ENCODE peak calls at places on chromosomes 3 and 15, in seven cellular contexts. One of them, this sample, is unnamed. For H3K4me1, the result is how much of the 10 kb centered on the place peaks cover.

GRCh38 chr15:30791239-30791638 is 112.5 kb upstream of the FAN1 start:
- DNase-seq in right atrium auricular region: no peak
- DNase-seq in heart left ventricle: no peak
- DNase-seq in CD8-positive, alpha-beta T cell: no peak
- DNase-seq in neural progenitor cell: peak
- DNase-seq in heart right ventricle: no peak
- DNase-seq in fibroblast of lung: no peak
- DNase-seq in this sample: peak

GRCh38 chr15:40084657-40085056 is 24.0 kb downstream of the BMF start:
- DNase-seq in neural progenitor cell: no peak
- DNase-seq in heart right ventricle: no peak
- DNase-seq in right atrium auricular region: no peak
- DNase-seq in heart left ventricle: no peak
- DNase-seq in CD8-positive, alpha-beta T cell: no peak
- DNase-seq in fibroblast of lung: no peak
- DNase-seq in this sample: no peak

GRCh38 chr15:99504071-99504822 is 61.5 kb upstream of the MEF2A start:
- DNase-seq in neural progenitor cell: no peak
- DNase-seq in CD8-positive, alpha-beta T cell: no peak
- DNase-seq in heart left ventricle: no peak
- DNase-seq in fibroblast of lung: no peak
- DNase-seq in heart right ventricle: no peak
- DNase-seq in right atrium auricular region: peak
- DNase-seq in this sample: no peak

GRCh38 chr3:113245775-113246174 is 34.4 kb downstream of the BOC start:
- DNase-seq in CD8-positive, alpha-beta T cell: no peak
- DNase-seq in right atrium auricular region: peak
- DNase-seq in neural progenitor cell: peak
- DNase-seq in heart left ventricle: peak
- DNase-seq in fibroblast of lung: no peak
- DNase-seq in heart right ventricle: peak
- DNase-seq in this sample: no peak

GRCh38 chr3:185152433-185153169 is at the start of gene C3orf70:
- DNase-seq in right atrium auricular region: peak
- DNase-seq in fibroblast of lung: peak
- DNase-seq in heart left ventricle: peak
- DNase-seq in heart right ventricle: peak
- DNase-seq in neural progenitor cell: peak
- DNase-seq in CD8-positive, alpha-beta T cell: no peak
- DNase-seq in this sample: peak

GRCh38 chr3:70179111-70179510 is 133.3 kb downstream of the MDFIC2 start:
- DNase-seq in fibroblast of lung: no peak
- DNase-seq in right atrium auricular region: no peak
- DNase-seq in CD8-positive, alpha-beta T cell: no peak
- DNase-seq in heart left ventricle: no peak
- DNase-seq in heart right ventricle: no peak
- DNase-seq in neural progenitor cell: no peak
- DNase-seq in this sample: no peak

GRCh38 chr3:23594897-23595670 is 210.7 kb upstream of the UBE2E1 start:
- DNase-seq in neural progenitor cell: peak
- DNase-seq in fibroblast of lung: peak
- DNase-seq in heart left ventricle: no peak
- DNase-seq in heart right ventricle: no peak
- DNase-seq in right atrium auricular region: no peak
- DNase-seq in CD8-positive, alpha-beta T cell: no peak
- DNase-seq in this sample: no peak

GRCh38 chr3:59555593-59556315 is 505.9 kb upstream of the CFAP20DC start:
- DNase-seq in fibroblast of lung: peak
- DNase-seq in right atrium auricular region: no peak
- DNase-seq in heart right ventricle: no peak
- DNase-seq in neural progenitor cell: no peak
- DNase-seq in CD8-positive, alpha-beta T cell: no peak
- DNase-seq in heart left ventricle: no peak
- DNase-seq in this sample: no peak

GRCh38 chr15:80531388-80532184 is 127.4 kb downstream of the ARNT2 start:
- DNase-seq in fibroblast of lung: peak
- DNase-seq in heart right ventricle: no peak
- DNase-seq in heart left ventricle: no peak
- DNase-seq in right atrium auricular region: no peak
- DNase-seq in neural progenitor cell: no peak
- DNase-seq in CD8-positive, alpha-beta T cell: no peak
- DNase-seq in this sample: no peak

GRCh38 chr3:16665282-16665741 is 60.1 kb upstream of the DAZL start:
- DNase-seq in fibroblast of lung: no peak
- DNase-seq in neural progenitor cell: no peak
- DNase-seq in CD8-positive, alpha-beta T cell: no peak
- DNase-seq in heart right ventricle: no peak
- DNase-seq in heart left ventricle: no peak
- DNase-seq in right atrium auricular region: no peak
- DNase-seq in this sample: no peak

GRCh38 chr3:33858131-33858530 is 59.7 kb downstream of the PDCD6IP start:
- DNase-seq in heart right ventricle: no peak
- DNase-seq in neural progenitor cell: no peak
- DNase-seq in heart left ventricle: no peak
- DNase-seq in CD8-positive, alpha-beta T cell: no peak
- DNase-seq in right atrium auricular region: no peak
- DNase-seq in fibroblast of lung: no peak
- DNase-seq in this sample: no peak

GRCh38 chr3:159929181-159929893 is 59.3 kb upstream of the IL12A start:
- DNase-seq in heart right ventricle: peak
- DNase-seq in right atrium auricular region: no peak
- DNase-seq in heart left ventricle: no peak
- DNase-seq in fibroblast of lung: peak
- DNase-seq in CD8-positive, alpha-beta T cell: no peak
- DNase-seq in neural progenitor cell: no peak
- DNase-seq in this sample: no peak

GRCh38 chr3:184636774-184637316 is 75.0 kb downstream of the MAGEF1 start:
- DNase-seq in heart right ventricle: no peak
- DNase-seq in right atrium auricular region: no peak
- DNase-seq in CD8-positive, alpha-beta T cell: no peak
- DNase-seq in heart left ventricle: no peak
- DNase-seq in fibroblast of lung: peak
- DNase-seq in neural progenitor cell: peak
- DNase-seq in this sample: no peak

GRCh38 chr3:120227710-120228347 is 57.2 kb downstream of the GPR156 start:
- DNase-seq in heart left ventricle: no peak
- DNase-seq in CD8-positive, alpha-beta T cell: no peak
- DNase-seq in right atrium auricular region: no peak
- DNase-seq in neural progenitor cell: peak
- DNase-seq in heart right ventricle: no peak
- DNase-seq in fibroblast of lung: no peak
- DNase-seq in this sample: no peak

GRCh38 chr15:71808311-71809020 is 1.9 kb upstream of the NR2E3 start:
- DNase-seq in heart right ventricle: no peak
- DNase-seq in neural progenitor cell: no peak
- DNase-seq in heart left ventricle: peak
- DNase-seq in CD8-positive, alpha-beta T cell: no peak
- DNase-seq in right atrium auricular region: no peak
- DNase-seq in fibroblast of lung: no peak
- DNase-seq in this sample: no peak

GRCh38 chr15:83250766-83251165 is 33.7 kb downstream of the BNC1 start:
- DNase-seq in heart left ventricle: no peak
- DNase-seq in fibroblast of lung: peak
- DNase-seq in CD8-positive, alpha-beta T cell: no peak
- DNase-seq in heart right ventricle: no peak
- DNase-seq in neural progenitor cell: no peak
- DNase-seq in right atrium auricular region: no peak
- DNase-seq in this sample: no peak

GRCh38 chr3:66396161-66396760 is 104.6 kb downstream of the LRIG1 start:
- DNase-seq in neural progenitor cell: no peak
- DNase-seq in CD8-positive, alpha-beta T cell: no peak
- DNase-seq in fibroblast of lung: no peak
- DNase-seq in right atrium auricular region: no peak
- DNase-seq in heart left ventricle: peak
- DNase-seq in heart right ventricle: no peak
- DNase-seq in this sample: no peak

GRCh38 chr3:186044973-186045372 is 63.9 kb downstream of the ETV5 start:
- DNase-seq in heart left ventricle: no peak
- DNase-seq in neural progenitor cell: peak
- DNase-seq in CD8-positive, alpha-beta T cell: no peak
- DNase-seq in heart right ventricle: no peak
- DNase-seq in fibroblast of lung: peak
- DNase-seq in right atrium auricular region: no peak
- DNase-seq in this sample: no peak

GRCh38 chr3:196431193-196432136 is 762 bp downstream of the UBXN7 start:
- DNase-seq in neural progenitor cell: peak
- DNase-seq in fibroblast of lung: peak
- DNase-seq in right atrium auricular region: no peak
- DNase-seq in CD8-positive, alpha-beta T cell: no peak
- DNase-seq in heart left ventricle: peak
- DNase-seq in heart right ventricle: peak
- DNase-seq in this sample: peak
- H3K4me3 ChIP-seq in neural progenitor cell: peak
- H3K4me3 ChIP-seq in fibroblast of lung: peak
- H3K4me3 ChIP-seq in right atrium auricular region: peak
- H3K4me3 ChIP-seq in CD8-positive, alpha-beta T cell: peak
- H3K4me3 ChIP-seq in heart left ventricle: peak
- H3K4me3 ChIP-seq in heart right ventricle: peak
- H3K4me3 ChIP-seq in this sample: peak

DNA sequence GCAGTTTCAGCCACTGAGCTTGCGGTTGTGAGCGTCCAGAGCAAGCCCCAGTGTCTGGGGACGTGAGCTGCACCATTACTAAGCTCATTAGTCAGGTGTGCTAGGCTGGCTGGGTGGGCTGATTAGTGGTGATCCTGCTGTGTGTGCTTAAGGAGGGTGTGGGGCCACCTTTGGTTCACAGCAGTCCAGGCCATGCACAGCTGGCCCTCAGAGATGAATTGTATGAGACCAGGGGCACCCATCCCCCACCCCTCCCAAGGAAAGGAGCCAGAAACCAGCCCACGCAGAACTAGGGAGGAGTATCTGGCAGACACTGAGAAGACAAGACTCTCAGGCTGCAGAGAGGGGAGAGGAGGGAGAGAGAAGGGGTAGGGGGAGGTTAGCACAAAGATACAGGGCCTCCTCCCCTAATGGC is 3.8 kb downstream of the TYRO3 start:
- DNase-seq in neural progenitor cell: peak
- DNase-seq in heart left ventricle: no peak
- DNase-seq in right atrium auricular region: no peak
- DNase-seq in fibroblast of lung: no peak
- DNase-seq in heart right ventricle: no peak
- DNase-seq in CD8-positive, alpha-beta T cell: no peak
- DNase-seq in this sample: no peak
- H3K4me1 ChIP-seq in neural progenitor cell: half or more
- H3K4me1 ChIP-seq in heart left ventricle: under half
- H3K4me1 ChIP-seq in right atrium auricular region: under half
- H3K4me1 ChIP-seq in fibroblast of lung: under half
- H3K4me1 ChIP-seq in heart right ventricle: under half
- H3K4me1 ChIP-seq in CD8-positive, alpha-beta T cell: under half
- H3K4me1 ChIP-seq in this sample: under half

GRCh38 chr3:147384210-147385058 is 21.9 kb downstream of the ZIC4 start:
- DNase-seq in fibroblast of lung: no peak
- DNase-seq in neural progenitor cell: peak
- DNase-seq in heart right ventricle: no peak
- DNase-seq in heart left ventricle: no peak
- DNase-seq in right atrium auricular region: no peak
- DNase-seq in CD8-positive, alpha-beta T cell: no peak
- DNase-seq in this sample: peak
- TF ChIP-seq CTCF in fibroblast of lung: no peak
- TF ChIP-seq CTCF in neural progenitor cell: peak
- TF ChIP-seq CTCF in heart right ventricle: no peak
- TF ChIP-seq CTCF in heart left ventricle: no peak
- TF ChIP-seq CTCF in right atrium auricular region: no peak
- TF ChIP-seq CTCF in CD8-positive, alpha-beta T cell: no peak
- TF ChIP-seq CTCF in this sample: peak

GRCh38 chr3:64331605-64332004 is 106.3 kb upstream of the PRICKLE2 start:
- DNase-seq in fibroblast of lung: no peak
- DNase-seq in heart left ventricle: no peak
- DNase-seq in heart right ventricle: no peak
- DNase-seq in neural progenitor cell: no peak
- DNase-seq in right atrium auricular region: no peak
- DNase-seq in CD8-positive, alpha-beta T cell: no peak
- DNase-seq in this sample: no peak
- H3K4me3 ChIP-seq in fibroblast of lung: no peak
- H3K4me3 ChIP-seq in heart left ventricle: no peak
- H3K4me3 ChIP-seq in heart right ventricle: no peak
- H3K4me3 ChIP-seq in neural progenitor cell: no peak
- H3K4me3 ChIP-seq in right atrium auricular region: no peak
- H3K4me3 ChIP-seq in CD8-positive, alpha-beta T cell: no peak
- H3K4me3 ChIP-seq in this sample: no peak

GRCh38 chr3:52200981-52201679 is 3.2 kb downstream of the ALAS1 start:
- DNase-seq in heart left ventricle: no peak
- DNase-seq in heart right ventricle: no peak
- DNase-seq in CD8-positive, alpha-beta T cell: no peak
- DNase-seq in fibroblast of lung: no peak
- DNase-seq in neural progenitor cell: no peak
- DNase-seq in right atrium auricular region: no peak
- DNase-seq in this sample: no peak

GRCh38 chr3:52205727-52206372 is 7.9 kb downstream of the ALAS1 start:
- DNase-seq in heart left ventricle: no peak
- DNase-seq in right atrium auricular region: no peak
- DNase-seq in neural progenitor cell: no peak
- DNase-seq in fibroblast of lung: no peak
- DNase-seq in heart right ventricle: no peak
- DNase-seq in CD8-positive, alpha-beta T cell: no peak
- DNase-seq in this sample: no peak

GRCh38 chr3:52204337-52205073 is 6.5 kb downstream of the ALAS1 start:
- DNase-seq in CD8-positive, alpha-beta T cell: no peak
- DNase-seq in heart left ventricle: no peak
- DNase-seq in heart right ventricle: no peak
- DNase-seq in neural progenitor cell: no peak
- DNase-seq in right atrium auricular region: no peak
- DNase-seq in fibroblast of lung: no peak
- DNase-seq in this sample: no peak

GRCh38 chr3:52203701-52204100 is 5.7 kb downstream of the ALAS1 start:
- DNase-seq in neural progenitor cell: no peak
- DNase-seq in heart left ventricle: no peak
- DNase-seq in fibroblast of lung: no peak
- DNase-seq in CD8-positive, alpha-beta T cell: no peak
- DNase-seq in heart right ventricle: no peak
- DNase-seq in right atrium auricular region: no peak
- DNase-seq in this sample: no peak

DNA sequence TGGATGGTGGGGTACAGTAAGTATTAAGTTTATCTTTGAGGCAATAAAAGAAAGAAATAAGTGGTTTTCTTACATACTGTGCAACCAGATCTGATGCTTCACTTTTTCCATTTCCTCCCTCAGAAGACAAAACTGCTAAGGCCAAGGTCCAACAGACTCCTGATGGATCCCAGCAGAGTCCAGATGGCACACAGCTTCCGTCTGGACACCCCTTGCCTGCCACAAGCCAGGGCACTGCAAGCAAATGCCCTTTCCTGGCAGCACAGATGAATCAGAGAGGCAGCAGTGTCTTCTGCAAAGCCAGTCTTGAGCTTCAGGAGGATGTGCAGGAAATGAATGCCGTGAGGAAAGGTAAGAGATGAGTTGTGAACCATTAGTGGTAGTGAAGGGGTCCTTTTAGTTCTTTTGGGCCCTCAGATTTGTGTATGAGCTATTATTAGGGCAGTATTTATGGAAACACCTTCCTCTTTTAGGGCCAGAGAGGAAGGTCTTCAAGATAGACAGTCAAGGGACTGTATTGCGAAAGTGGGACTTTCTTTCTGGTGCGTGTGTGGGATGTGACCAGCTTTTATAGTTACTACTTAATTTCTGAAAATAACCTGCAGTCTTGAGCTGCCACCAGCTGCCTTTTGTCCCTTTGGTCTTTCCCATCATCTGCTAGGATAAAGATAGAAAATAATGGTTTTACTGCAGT is 4.6 kb downstream of the ALAS1 start:
- DNase-seq in heart left ventricle: no peak
- DNase-seq in fibroblast of lung: no peak
- DNase-seq in neural progenitor cell: no peak
- DNase-seq in heart right ventricle: no peak
- DNase-seq in right atrium auricular region: no peak
- DNase-seq in CD8-positive, alpha-beta T cell: no peak
- DNase-seq in this sample: no peak
- H3K4me1 ChIP-seq in heart left ventricle: under half
- H3K4me1 ChIP-seq in fibroblast of lung: under half
- H3K4me1 ChIP-seq in neural progenitor cell: under half
- H3K4me1 ChIP-seq in heart right ventricle: under half
- H3K4me1 ChIP-seq in right atrium auricular region: under half
- H3K4me1 ChIP-seq in CD8-positive, alpha-beta T cell: under half
- H3K4me1 ChIP-seq in this sample: under half

GRCh38 chr15:90864507-90864906 is 3.9 kb upstream of the FURIN start:
- DNase-seq in right atrium auricular region: no peak
- DNase-seq in CD8-positive, alpha-beta T cell: no peak
- DNase-seq in neural progenitor cell: no peak
- DNase-seq in heart right ventricle: no peak
- DNase-seq in fibroblast of lung: no peak
- DNase-seq in heart left ventricle: no peak
- DNase-seq in this sample: no peak
- TF ChIP-seq CTCF in right atrium auricular region: no peak
- TF ChIP-seq CTCF in CD8-positive, alpha-beta T cell: no peak
- TF ChIP-seq CTCF in neural progenitor cell: no peak
- TF ChIP-seq CTCF in heart right ventricle: no peak
- TF ChIP-seq CTCF in fibroblast of lung: no peak
- TF ChIP-seq CTCF in heart left ventricle: no peak
- TF ChIP-seq CTCF in this sample: no peak

This sample was measured in BE2C.